ENCODE peak calls at places on chromosome 10, in six cellular contexts. V is PC-9, O is GM12878, U is AG04450, B is PC-3, Q is hepatocyte. Y is an unnamed sample.

GRCh38 chr10:60230892-60231291 is 158.8 kb downstream of the ANK3 start:
- DNase-seq in Q (no peak), B (peak), U (no peak), V (no peak), O (no peak), Y (no peak)

GRCh38 chr10:79384773-79385391 is 37.6 kb downstream of the PPIF start:
- DNase-seq in B (no peak), Q (no peak), O (no peak), U (no peak), V (no peak), Y (peak)

GRCh38 chr10:3531097-3531645 is 253.8 kb downstream of the KLF6 start:
- DNase-seq in Q (no peak), U (no peak), O (no peak), V (no peak), B (peak), Y (no peak)

GRCh38 chr10:18044976-18045720 is 93.4 kb downstream of the SLC39A12 start:
- DNase-seq in U (peak), Q (no peak), B (no peak), V (no peak), O (no peak), Y (no peak)

GRCh38 chr10:80468002-80468401 is 13.9 kb downstream of the TSPAN14 start:
- DNase-seq in O (no peak), U (no peak), V (no peak), Q (no peak), B (no peak), Y (peak)

GRCh38 chr10:117152668-117153067 is 14.6 kb upstream of the VAX1 start:
- DNase-seq in Q (no peak), B (no peak), V (no peak), U (no peak), O (no peak), Y (no peak)

GRCh38 chr10:79375321-79376077 is 28.2 kb downstream of the PPIF start:
- DNase-seq in B (peak), O (no peak), V (no peak), Q (peak), U (no peak), Y (no peak)

GRCh38 chr10:14500172-14500765 is 169.5 kb upstream of the FRMD4A start:
- DNase-seq in B (no peak), U (no peak), O (no peak), Q (peak), V (peak), Y (no peak)

GRCh38 chr10:80509108-80509402 is 28.6 kb upstream of the SH2D4B start:
- DNase-seq in U (no peak), B (no peak), O (no peak), V (no peak), Q (no peak), Y (no peak)

GRCh38 chr10:50224330-50224952 is 26.9 kb downstream of the ASAH2 start:
- DNase-seq in Q (peak), B (peak), U (peak), V (peak), O (peak), Y (no peak)

GRCh38 chr10:95328013-95328412 is 37.2 kb upstream of the PDLIM1 start:
- DNase-seq in B (no peak), Q (no peak), V (no peak), U (no peak), O (no peak), Y (no peak)

GRCh38 chr10:112471878-112472487 is 25.0 kb downstream of the VTI1A start:
- DNase-seq in U (peak), Q (peak), V (peak), O (peak), B (peak), Y (no peak)

GRCh38 chr10:132328738-132329137 is 3.3 kb upstream of the LRRC27 start:
- DNase-seq in Q (no peak), U (no peak), B (no peak), V (no peak), O (no peak), Y (no peak)

GRCh38 chr10:101018118-101018599 is 12.8 kb downstream of the PDZD7 start:
- DNase-seq in U (no peak), B (no peak), O (no peak), Q (no peak), V (no peak), Y (no peak)

GRCh38 chr10:101016814-101017213 is 14.1 kb downstream of the PDZD7 start:
- DNase-seq in V (no peak), O (no peak), U (no peak), Q (no peak), B (no peak), Y (no peak)

GRCh38 chr10:101020427-101020826 is 10.5 kb downstream of the PDZD7 start:
- DNase-seq in U (no peak), O (no peak), Q (no peak), B (no peak), V (no peak), Y (no peak)

GRCh38 chr10:101019440-101019703 is 11.6 kb downstream of the PDZD7 start:
- DNase-seq in Q (no peak), O (no peak), B (no peak), V (no peak), U (no peak), Y (no peak)

DNA sequence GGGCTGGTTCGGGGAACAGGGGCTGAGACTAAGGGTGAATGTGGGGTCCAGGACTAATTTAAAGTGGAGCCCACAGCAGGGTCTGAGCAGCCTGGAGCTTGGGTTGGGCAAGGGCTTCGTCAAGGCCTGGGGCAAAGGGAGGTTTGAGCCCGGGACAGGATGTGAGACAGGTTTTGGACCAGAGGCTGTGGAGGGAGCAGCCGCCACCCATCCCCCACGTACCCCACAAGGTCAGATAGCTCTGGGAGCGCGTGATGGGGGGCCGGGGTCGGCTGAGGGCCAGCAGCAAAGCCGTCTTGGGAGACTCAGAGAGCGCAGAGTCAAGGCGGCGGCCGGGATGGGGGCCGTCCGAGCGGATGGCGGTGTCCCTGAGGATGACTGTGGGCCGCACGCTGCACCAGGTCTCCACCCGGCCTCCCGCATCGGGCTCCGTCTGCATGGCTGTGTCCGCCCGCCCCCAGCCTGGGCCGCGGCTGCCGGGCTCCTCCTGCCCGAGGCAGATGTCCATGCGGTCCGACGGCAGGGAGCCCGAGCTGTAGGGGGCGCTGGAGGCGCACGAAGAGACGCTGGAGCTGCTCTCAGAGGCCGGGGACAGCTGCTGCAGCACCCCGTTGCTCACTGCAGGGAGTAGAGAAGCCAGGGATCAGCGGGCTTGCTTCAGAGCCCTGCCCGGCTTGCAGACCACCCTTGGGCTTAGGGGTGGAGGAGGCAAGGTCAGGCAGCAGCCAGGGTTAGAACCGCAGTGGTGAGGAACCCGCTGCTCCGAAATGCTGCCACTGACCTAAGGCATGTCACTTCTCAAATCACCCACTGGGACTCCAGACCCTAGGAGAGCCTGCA is 12.1 kb downstream of the PDZD7 start:
- DNase-seq in B (peak), O (no peak), U (no peak), Q (peak), V (peak), Y (peak)
- H3K4me3 ChIP-seq in B (no peak), O (no peak), U (no peak), Q (no peak), V (no peak), Y (no peak)

GRCh38 chr10:119852822-119853221 is 19.8 kb downstream of the MCMBP start:
- DNase-seq in O (no peak), V (no peak), U (no peak), Q (no peak), B (no peak), Y (no peak)
- H3K27ac ChIP-seq in O (no peak), V (no peak), U (no peak), Q (no peak), B (no peak), Y (no peak)

GRCh38 chr10:6514180-6514579 is 65.9 kb downstream of the PRKCQ start:
- DNase-seq in V (no peak), U (no peak), O (no peak), B (no peak), Q (no peak), Y (no peak)
- H3K4me3 ChIP-seq in V (no peak), U (no peak), O (no peak), B (no peak), Q (no peak), Y (no peak)

DNA sequence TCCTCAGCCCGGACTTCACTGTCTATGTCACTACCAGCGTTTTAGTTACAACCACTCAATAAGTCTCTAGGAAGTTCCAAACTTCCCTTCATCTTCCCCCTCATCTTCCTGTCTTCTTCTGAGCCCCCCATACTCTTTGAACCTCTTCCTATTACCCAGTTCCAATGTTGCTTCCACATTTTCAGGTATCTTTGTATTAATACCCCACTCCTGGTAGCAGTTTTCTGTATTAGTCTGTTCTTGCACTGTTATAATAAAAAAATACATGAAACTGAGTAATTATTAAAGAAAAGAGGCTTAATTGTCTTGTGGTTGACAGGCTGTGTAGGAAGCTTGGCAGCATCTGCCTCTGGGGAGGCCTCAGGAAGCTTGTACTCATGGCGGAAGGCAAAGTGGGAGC is 218.6 kb downstream of the BICC1 start:
- DNase-seq in B (no peak), Q (no peak), O (no peak), U (no peak), V (no peak), Y (no peak)
- H3K27ac ChIP-seq in B (no peak), Q (no peak), O (no peak), U (no peak), V (no peak), Y (no peak)

GRCh38 chr10:118729200-118729599 is 25.6 kb downstream of the CACUL1 start:
- DNase-seq in U (no peak), B (no peak), O (no peak), V (no peak), Q (no peak), Y (no peak)
- H3K4me3 ChIP-seq in U (no peak), B (no peak), O (no peak), V (no peak), Q (no peak), Y (no peak)

DNA sequence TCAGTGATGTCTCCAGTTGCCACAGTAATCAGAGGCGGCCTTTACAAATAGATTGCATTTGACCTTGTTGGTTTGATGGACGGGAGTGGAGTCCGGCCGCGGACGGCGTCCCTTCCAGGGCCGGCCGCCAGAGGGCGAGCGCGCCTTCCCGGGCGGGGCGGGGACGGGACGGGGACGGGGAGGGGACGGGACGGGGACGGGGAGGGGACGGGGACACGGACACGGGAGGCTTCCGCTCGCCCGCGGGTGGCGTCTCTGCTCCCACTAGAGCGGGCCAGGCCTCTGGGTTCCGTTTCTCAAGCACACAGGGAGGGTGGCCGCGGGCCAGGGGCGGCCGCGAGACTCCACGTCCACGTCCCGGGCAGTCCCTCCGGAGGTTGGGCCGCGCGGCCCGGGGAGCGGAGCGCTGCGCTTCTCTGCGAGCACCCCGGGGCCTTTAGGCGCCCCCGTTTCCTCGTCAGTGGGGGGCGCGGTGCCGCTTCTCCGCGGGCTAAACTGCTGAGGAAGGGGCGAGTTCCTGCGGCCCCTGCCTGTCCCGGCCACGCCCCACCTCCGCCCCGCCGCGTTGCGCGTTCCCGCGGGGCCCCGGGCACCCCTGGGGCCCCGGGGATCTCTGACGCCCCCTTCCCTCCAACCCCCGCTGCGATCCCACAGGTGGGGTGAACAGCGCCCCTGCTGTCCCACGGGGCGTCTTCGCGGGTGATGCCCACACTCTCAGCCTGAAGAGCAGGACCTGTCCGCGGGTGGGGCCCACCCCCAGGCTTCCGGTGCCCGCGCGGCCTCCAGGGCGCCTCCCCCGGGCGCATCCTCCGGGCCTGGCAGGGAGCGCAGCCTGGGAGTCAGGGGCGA is 84.2 kb upstream of the MKI67 start:
- DNase-seq in B (peak), Q (peak), U (no peak), V (no peak), O (no peak), Y (peak)
- H3K27ac ChIP-seq in B (no peak), Q (no peak), U (no peak), V (no peak), O (no peak), Y (peak)

GRCh38 chr10:107031981-107032699 is 132.4 kb downstream of the SORCS1 start:
- DNase-seq in B (no peak), Q (peak), U (no peak), V (no peak), O (no peak), Y (no peak)
- H3K4me3 ChIP-seq in B (no peak), Q (no peak), U (no peak), V (no peak), O (no peak), Y (no peak)

DNA sequence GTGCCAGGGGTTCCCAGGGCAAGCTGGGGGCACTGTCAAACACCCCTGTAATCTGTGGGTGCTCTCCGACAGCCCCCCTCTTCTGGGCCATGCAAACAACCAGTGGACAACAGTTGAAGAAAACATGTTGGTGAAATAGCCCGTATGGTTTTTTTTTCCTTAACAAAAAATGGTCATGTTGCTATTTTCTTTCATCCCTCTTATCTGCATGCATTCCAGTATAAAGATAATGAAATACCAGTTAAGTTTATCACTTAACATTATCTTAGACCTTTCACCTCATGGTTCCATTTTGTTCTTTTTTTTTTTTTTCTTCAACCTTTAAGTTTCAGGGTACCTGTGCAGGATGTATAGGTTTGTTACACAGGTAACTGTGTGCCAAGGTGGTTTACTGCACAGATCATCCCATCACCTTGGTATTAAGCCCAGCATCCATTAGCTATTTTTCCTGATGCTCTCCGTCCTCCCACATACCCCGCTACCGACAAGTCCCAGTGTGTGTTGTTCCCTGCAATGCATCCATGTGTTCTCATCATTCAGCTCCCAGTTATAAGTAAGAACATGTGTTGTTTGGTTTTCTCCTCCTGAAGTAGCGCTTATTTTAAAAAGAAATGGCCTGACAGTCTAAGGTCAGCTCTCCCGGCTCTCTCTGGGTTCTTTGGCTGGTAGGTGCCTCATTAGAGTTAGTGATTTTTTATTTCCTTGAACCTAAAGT is 110.1 kb downstream of the NRP1 start:
- DNase-seq in V (no peak), U (no peak), O (no peak), B (no peak), Q (no peak), Y (no peak)
- H3K27ac ChIP-seq in V (no peak), U (peak), O (no peak), B (no peak), Q (peak), Y (no peak)

GRCh38 chr10:47206449-47207279 is 93.3 kb upstream of the GDF10 start:
- DNase-seq in Q (no peak), V (no peak), B (no peak), O (no peak), U (no peak), Y (no peak)
- H3K4me3 ChIP-seq in Q (no peak), V (no peak), B (no peak), O (no peak), U (no peak), Y (no peak)